ENCODE peak calls at places on chromosome 9, in seven cellular contexts. S is endothelial cell of umbilical vein, X is IMR-90, B is GM23338, P is HAP-1, W is neural progenitor cell, I is lower leg skin. A is an unnamed sample.

GRCh38 chr9:22244141-22245011 is 202.2 kb upstream of the DMRTA1 start:
- DNase-seq in W (peak), B (peak), I (no peak), S (peak), X (peak), P (peak), A (no peak)

GRCh38 chr9:85502815-85503643 is 238.7 kb downstream of the AGTPBP1 start:
- DNase-seq in I (no peak), W (no peak), X (no peak), S (no peak), P (no peak), B (no peak), A (no peak)

GRCh38 chr9:87753313-87753712 is 27.4 kb downstream of the CTSL start:
- DNase-seq in W (no peak), S (no peak), P (no peak), B (no peak), X (no peak), I (no peak), A (no peak)

GRCh38 chr9:101485873-101486692 is 47.6 kb upstream of the RNF20 start:
- DNase-seq in S (no peak), W (peak), I (no peak), P (no peak), B (peak), X (peak), A (peak)

GRCh38 chr9:76717176-76717575 is 47.1 kb upstream of the PCA3 start:
- DNase-seq in W (no peak), P (no peak), B (no peak), S (peak), I (no peak), X (no peak), A (no peak)

GRCh38 chr9:138094028-138094427 is 216.4 kb downstream of the CACNA1B start:
- DNase-seq in P (no peak), S (no peak), X (no peak), B (no peak), W (no peak), I (no peak), A (no peak)

GRCh38 chr9:96858670-96859069 is 4.4 kb upstream of the ZNF782 start:
- DNase-seq in X (no peak), B (no peak), S (no peak), I (no peak), P (no peak), W (no peak), A (no peak)

GRCh38 chr9:129333961-129334743 is 156.1 kb upstream of the IER5L start:
- DNase-seq in W (peak), S (peak), X (peak), B (peak), I (peak), P (peak), A (peak)

GRCh38 chr9:6673326-6674025 is 27.9 kb upstream of the GLDC start:
- DNase-seq in S (no peak), W (no peak), X (no peak), P (no peak), B (no peak), I (no peak), A (no peak)

GRCh38 chr9:120242397-120242796 is 337.6 kb downstream of the CDK5RAP2 start:
- DNase-seq in P (no peak), S (no peak), B (no peak), I (no peak), W (no peak), X (no peak), A (no peak)

GRCh38 chr9:134621558-134622110 is 20.0 kb upstream of the COL5A1 start:
- DNase-seq in W (no peak), P (no peak), B (no peak), I (no peak), X (no peak), S (no peak), A (no peak)

GRCh38 chr9:71638627-71639026 is 129.7 kb downstream of the CEMIP2 start:
- DNase-seq in B (no peak), I (peak), W (no peak), X (no peak), P (no peak), S (peak), A (no peak)

GRCh38 chr9:133658442-133659431 is 22.6 kb downstream of the DBH start:
- DNase-seq in P (peak), B (no peak), W (peak), S (no peak), X (peak), I (no peak), A (peak)

GRCh38 chr9:118088075-118088474 is 383.9 kb downstream of the TLR4 start:
- DNase-seq in W (no peak), S (no peak), P (no peak), X (no peak), I (no peak), B (no peak), A (no peak)

GRCh38 chr9:129023908-129024233 is 4.3 kb downstream of the SH3GLB2 start:
- DNase-seq in P (no peak), S (no peak), X (no peak), B (no peak), W (no peak), I (no peak), A (no peak)

GRCh38 chr9:17216011-17216410 is 81.2 kb downstream of the CNTLN start:
- DNase-seq in X (no peak), W (no peak), B (no peak), I (no peak), P (no peak), S (no peak), A (no peak)

GRCh38 chr9:24879591-24879990 is 333.9 kb upstream of the IZUMO3 start:
- DNase-seq in P (no peak), B (peak), X (no peak), S (no peak), W (peak), I (no peak), A (no peak)

GRCh38 chr9:111909444-111909843 is 12.8 kb downstream of the UGCG start:
- DNase-seq in X (no peak), I (no peak), B (no peak), S (no peak), P (no peak), W (no peak), A (no peak)

GRCh38 chr9:136572003-136572595 is 26.3 kb upstream of the NOTCH1 start:
- DNase-seq in W (peak), B (peak), S (no peak), X (peak), I (no peak), P (peak), A (no peak)

GRCh38 chr9:91078041-91078441 is 276.4 kb downstream of the SYK start:
- DNase-seq in W (no peak), S (no peak), B (no peak), I (no peak), P (no peak), X (no peak), A (no peak)

GRCh38 chr9:8106362-8106761 is 306.8 kb upstream of the DMAC1 start:
- DNase-seq in B (no peak), W (no peak), I (no peak), X (no peak), S (no peak), P (no peak), A (no peak)

GRCh38 chr9:87557996-87558395 is 60.3 kb downstream of the DAPK1 start:
- DNase-seq in I (peak), W (no peak), B (no peak), S (no peak), P (no peak), X (no peak), A (no peak)

GRCh38 chr9:134175291-134175807 is 11.0 kb upstream of the RNU6ATAC start:
- DNase-seq in S (no peak), I (no peak), P (peak), W (peak), B (peak), X (no peak), A (no peak)

GRCh38 chr9:110940949-110941557 is 97.2 kb downstream of the LPAR1 start:
- DNase-seq in W (no peak), S (no peak), I (no peak), X (no peak), B (no peak), P (no peak), A (no peak)

GRCh38 chr9:134963546-134963945 is 45.8 kb upstream of the FCN1 start:
- DNase-seq in X (no peak), S (no peak), P (no peak), B (no peak), W (no peak), I (no peak), A (no peak)

GRCh38 chr9:136055715-136056545 is 39.2 kb downstream of the NACC2 start:
- DNase-seq in I (no peak), P (no peak), S (no peak), W (no peak), B (peak), X (no peak), A (no peak)

GRCh38 chr9:18877984-18878383 is 155.0 kb downstream of the SAXO1 start:
- DNase-seq in B (no peak), X (no peak), P (no peak), S (no peak), W (no peak), I (no peak), A (no peak)

GRCh38 chr9:14303110-14303509 is 10.8 kb downstream of the NFIB start:
- DNase-seq in X (no peak), W (no peak), I (no peak), P (no peak), B (no peak), S (no peak), A (no peak)

GRCh38 chr9:131695366-131696162 is 44.3 kb downstream of the RAPGEF1 start:
- DNase-seq in B (no peak), P (no peak), S (no peak), W (no peak), I (no peak), X (no peak), A (no peak)

GRCh38 chr9:89116064-89116817 is 62.4 kb downstream of the SHC3 start:
- DNase-seq in I (no peak), B (no peak), P (no peak), W (no peak), S (no peak), X (peak), A (no peak)

GRCh38 chr9:128148509-128149000 is 698 bp upstream of the LCN2 start:
- DNase-seq in W (no peak), P (no peak), B (no peak), S (no peak), I (no peak), X (no peak), A (no peak)

GRCh38 chr9:77218612-77219011 is 41.3 kb downstream of the VPS13A start:
- DNase-seq in S (peak), W (no peak), X (peak), P (no peak), I (no peak), B (no peak), A (no peak)

GRCh38 chr9:127450170-127450830 is 906 bp downstream of the RPL12 start:
- DNase-seq in S (peak), W (peak), X (peak), P (no peak), B (no peak), I (no peak), A (no peak)

GRCh38 chr9:88773627-88774244 is 217.5 kb upstream of the S1PR3 start:
- DNase-seq in B (no peak), S (peak), P (no peak), W (peak), I (no peak), X (peak), A (no peak)

GRCh38 chr9:36642817-36643216 is 70.1 kb downstream of the MELK start:
- DNase-seq in P (no peak), I (no peak), X (no peak), B (no peak), S (no peak), W (no peak), A (no peak)

GRCh38 chr9:29212590-29213373 is 1639.5 kb upstream of the C9orf72 start:
- DNase-seq in B (peak), S (no peak), X (no peak), P (no peak), W (peak), I (no peak), A (peak)
- H3K4me3 ChIP-seq in B (peak), S (no peak), X (no peak), P (peak), W (peak), I (no peak), A (peak)

DNA sequence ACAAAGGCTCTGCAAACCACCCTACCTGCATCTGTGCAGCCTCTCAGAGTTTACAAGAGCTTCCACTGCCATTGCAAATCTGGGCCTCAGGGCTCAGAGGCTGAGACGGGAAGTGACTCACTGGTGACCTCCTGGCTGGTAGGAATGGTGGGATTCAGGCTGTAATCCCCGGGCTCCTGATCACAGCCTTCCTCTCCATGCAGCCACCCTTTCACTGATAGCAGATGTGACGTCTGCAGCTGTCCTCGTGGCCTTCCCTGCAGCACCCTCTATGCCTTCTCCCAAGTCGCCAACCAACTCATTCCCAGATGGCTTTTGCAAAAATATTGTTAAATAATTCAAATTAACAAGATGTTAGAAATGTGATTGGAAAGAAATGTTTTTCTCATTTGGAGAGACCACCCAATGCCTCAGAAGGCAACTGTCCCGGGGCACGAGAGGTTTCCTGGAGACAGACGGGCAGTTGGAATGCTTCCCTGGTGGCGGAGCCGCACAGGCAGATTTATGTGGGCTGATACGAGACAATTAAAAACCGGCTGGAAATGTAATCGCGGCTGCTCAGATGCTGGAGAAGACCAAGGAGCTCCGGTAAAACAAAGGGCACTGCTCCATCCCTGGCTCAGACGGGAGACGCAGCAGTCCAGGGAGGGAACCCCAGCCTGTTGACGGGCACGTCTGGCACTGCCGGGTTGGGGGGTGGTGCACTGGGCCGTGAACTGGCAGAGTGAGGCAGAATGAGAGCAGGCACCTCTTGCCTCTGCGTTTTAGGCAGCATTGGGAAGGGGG is 34.4 kb upstream of the SLC25A51 start:
- DNase-seq in S (peak), W (peak), I (no peak), X (peak), B (no peak), P (no peak), A (peak)
- H3K4me3 ChIP-seq in S (no peak), W (no peak), I (no peak), X (no peak), B (no peak), P (no peak), A (no peak)

DNA sequence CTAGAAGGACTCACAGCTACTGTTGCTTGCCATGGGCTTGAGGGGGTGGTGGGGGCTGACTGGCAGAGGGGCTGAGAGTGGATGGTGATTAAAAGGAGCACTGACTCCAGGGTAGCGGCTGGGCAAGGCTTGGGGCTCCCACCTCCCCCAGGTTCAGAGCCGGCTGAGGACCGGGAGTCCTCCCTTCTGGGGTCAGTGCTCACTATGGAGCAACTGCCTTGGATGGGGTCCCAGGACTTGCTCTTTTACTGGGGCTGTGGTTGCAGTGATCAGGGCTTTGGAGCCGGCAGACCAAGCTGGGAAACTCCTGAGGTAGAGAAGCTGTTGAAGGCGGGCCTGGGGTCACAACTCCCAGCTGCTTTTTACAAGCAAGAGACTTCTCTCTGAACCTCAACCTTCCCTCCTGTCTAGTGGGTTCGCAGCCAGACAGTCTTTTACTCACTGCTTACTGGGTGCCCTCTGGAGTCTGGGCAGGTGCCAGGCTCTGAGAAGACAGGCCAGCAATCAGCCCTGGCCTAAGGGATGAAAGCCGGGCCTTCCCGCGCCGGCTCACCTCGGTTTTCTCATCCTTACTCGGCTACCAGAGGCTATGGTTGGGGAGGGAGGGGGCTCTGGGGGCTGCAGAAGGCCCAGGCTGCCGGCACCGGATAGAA is 795 bp upstream of the ASS1 start:
- DNase-seq in P (no peak), X (no peak), I (no peak), W (no peak), B (no peak), S (no peak), A (no peak)
- H3K4me3 ChIP-seq in P (peak), X (no peak), I (no peak), W (peak), B (peak), S (no peak), A (peak)

GRCh38 chr9:34446468-34446891 is 11.9 kb downstream of the FAM219A start:
- DNase-seq in S (no peak), W (no peak), I (no peak), P (peak), B (no peak), X (peak), A (no peak)

GRCh38 chr9:34443533-34443932 is 14.8 kb downstream of the FAM219A start:
- DNase-seq in I (no peak), P (no peak), W (no peak), X (no peak), S (no peak), B (no peak), A (no peak)

GRCh38 chr9:34442770-34443169 is 15.6 kb downstream of the FAM219A start:
- DNase-seq in S (no peak), B (no peak), P (no peak), W (no peak), X (no peak), I (no peak), A (no peak)

DNA sequence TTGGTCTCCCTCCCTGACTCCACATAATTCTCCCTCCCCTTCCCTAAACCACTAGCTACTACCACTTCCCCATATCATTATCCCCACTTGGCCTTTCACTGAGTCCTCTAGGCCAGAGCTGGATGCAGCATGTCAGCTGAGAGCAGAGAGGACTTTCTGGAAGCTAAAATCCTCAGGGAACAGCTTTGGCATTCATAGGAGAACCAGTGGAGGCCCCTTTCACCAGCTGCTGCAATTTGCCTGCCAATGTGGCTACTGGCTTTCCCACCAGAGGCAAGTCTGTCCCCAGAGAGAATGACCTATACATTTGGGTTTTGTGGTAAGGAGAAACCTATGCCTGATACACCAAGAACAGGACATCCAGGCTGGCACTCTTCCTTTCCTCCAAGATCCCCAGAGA is 14.4 kb downstream of the FAM219A start:
- DNase-seq in P (no peak), S (no peak), I (no peak), W (no peak), B (no peak), X (no peak), A (no peak)
- H3K4me3 ChIP-seq in P (no peak), S (no peak), I (no peak), W (no peak), B (no peak), X (no peak), A (no peak)

GRCh38 chr9:698276-698675 is 143.2 kb upstream of the DMRT1 start:
- DNase-seq in P (no peak), B (no peak), X (peak), W (no peak), I (no peak), S (peak), A (no peak)
- H3K4me3 ChIP-seq in P (no peak), B (no peak), X (no peak), W (no peak), I (no peak), S (no peak), A (no peak)

A was measured in pancreas.